ENCODE peak calls at places on chromosome 5, in five cellular contexts. One of them, this sample, is unnamed.

GRCh38 chr5:54993318-54993717 is 7.9 kb upstream of the ESM1 start:
- DNase-seq in lower leg skin: no peak
- DNase-seq in adrenal gland: no peak
- DNase-seq in HCT116: no peak
- DNase-seq in GM12892: no peak
- DNase-seq in this sample: no peak

GRCh38 chr5:61020415-61020814 is 75.4 kb downstream of the NDUFAF2 start:
- DNase-seq in adrenal gland: no peak
- DNase-seq in GM12892: no peak
- DNase-seq in HCT116: no peak
- DNase-seq in lower leg skin: no peak
- DNase-seq in this sample: no peak

GRCh38 chr5:37839441-37840035 is 303 bp downstream of the GDNF start:
- DNase-seq in HCT116: no peak
- DNase-seq in lower leg skin: peak; percentile 30
- DNase-seq in adrenal gland: peak; percentile 66
- DNase-seq in GM12892: peak; percentile 31
- DNase-seq in this sample: no peak

GRCh38 chr5:131242728-131243255 is 21.1 kb upstream of the CDC42SE2 start:
- DNase-seq in lower leg skin: no peak
- DNase-seq in GM12892: no peak
- DNase-seq in adrenal gland: no peak
- DNase-seq in HCT116: no peak
- DNase-seq in this sample: no peak

GRCh38 chr5:35031276-35031675 is 16.5 kb downstream of the AGXT2 start:
- DNase-seq in GM12892: no peak
- DNase-seq in adrenal gland: no peak
- DNase-seq in HCT116: no peak
- DNase-seq in lower leg skin: no peak
- DNase-seq in this sample: no peak

GRCh38 chr5:173574983-173575382 is 41.5 kb downstream of the BOD1 start:
- DNase-seq in HCT116: no peak
- DNase-seq in GM12892: no peak
- DNase-seq in lower leg skin: no peak
- DNase-seq in adrenal gland: no peak
- DNase-seq in this sample: no peak

GRCh38 chr5:111670826-111671492 is 86.0 kb downstream of the NREP start:
- DNase-seq in adrenal gland: no peak
- DNase-seq in lower leg skin: no peak
- DNase-seq in GM12892: no peak
- DNase-seq in HCT116: no peak
- DNase-seq in this sample: no peak

GRCh38 chr5:42360061-42360460 is 63.2 kb upstream of the GHR start:
- DNase-seq in adrenal gland: no peak
- DNase-seq in lower leg skin: peak; percentile 19
- DNase-seq in HCT116: no peak
- DNase-seq in GM12892: no peak
- DNase-seq in this sample: no peak

GRCh38 chr5:96885518-96886338 is 9.4 kb downstream of the ERAP2 start:
- DNase-seq in HCT116: no peak
- DNase-seq in adrenal gland: no peak
- DNase-seq in lower leg skin: no peak
- DNase-seq in GM12892: no peak
- DNase-seq in this sample: no peak

GRCh38 chr5:31809037-31809910 is 170.3 kb downstream of the PDZD2 start:
- DNase-seq in adrenal gland: peak; percentile 82
- DNase-seq in GM12892: peak; percentile 40
- DNase-seq in HCT116: peak; percentile 68
- DNase-seq in lower leg skin: peak; percentile 58
- DNase-seq in this sample: peak; percentile 52

GRCh38 chr5:150318613-150319483 is 16.1 kb upstream of the ARSI start:
- DNase-seq in adrenal gland: no peak
- DNase-seq in lower leg skin: no peak
- DNase-seq in HCT116: no peak
- DNase-seq in GM12892: no peak
- DNase-seq in this sample: no peak

GRCh38 chr5:84259221-84260045 is 125.2 kb downstream of the EDIL3 start:
- DNase-seq in HCT116: no peak
- DNase-seq in GM12892: no peak
- DNase-seq in lower leg skin: no peak
- DNase-seq in adrenal gland: no peak
- DNase-seq in this sample: no peak

GRCh38 chr5:103216137-103216536 is 42.4 kb upstream of the MACIR start:
- DNase-seq in lower leg skin: no peak
- DNase-seq in adrenal gland: no peak
- DNase-seq in HCT116: no peak
- DNase-seq in GM12892: no peak
- DNase-seq in this sample: no peak

GRCh38 chr5:144205141-144205551 is 34.5 kb downstream of the KCTD16 start:
- DNase-seq in lower leg skin: no peak
- DNase-seq in HCT116: no peak
- DNase-seq in adrenal gland: no peak
- DNase-seq in GM12892: no peak
- DNase-seq in this sample: peak; percentile 24

GRCh38 chr5:139975306-139975705 is 67.8 kb downstream of the NRG2 start:
- DNase-seq in GM12892: no peak
- DNase-seq in adrenal gland: no peak
- DNase-seq in HCT116: no peak
- DNase-seq in lower leg skin: no peak
- DNase-seq in this sample: no peak

GRCh38 chr5:124824637-124825158 is 78.3 kb upstream of the ZNF608 start:
- DNase-seq in adrenal gland: no peak
- DNase-seq in lower leg skin: no peak
- DNase-seq in GM12892: no peak
- DNase-seq in HCT116: no peak
- DNase-seq in this sample: no peak

GRCh38 chr5:61631438-61631941 is 299.4 kb downstream of the ZSWIM6 start:
- DNase-seq in GM12892: no peak
- DNase-seq in adrenal gland: peak; percentile 51
- DNase-seq in lower leg skin: no peak
- DNase-seq in HCT116: no peak
- DNase-seq in this sample: no peak

GRCh38 chr5:93395891-93396465 is 185.0 kb downstream of the NR2F1-AS1 start:
- DNase-seq in lower leg skin: no peak
- DNase-seq in HCT116: no peak
- DNase-seq in GM12892: no peak
- DNase-seq in adrenal gland: no peak
- DNase-seq in this sample: no peak

GRCh38 chr5:108818613-108819272 is 71.0 kb downstream of the FER start:
- DNase-seq in adrenal gland: no peak
- DNase-seq in lower leg skin: no peak
- DNase-seq in HCT116: no peak
- DNase-seq in GM12892: no peak
- DNase-seq in this sample: peak; percentile 34

GRCh38 chr5:137206030-137206715 is 293.0 kb downstream of the SPOCK1 start:
- DNase-seq in GM12892: no peak
- DNase-seq in adrenal gland: no peak
- DNase-seq in lower leg skin: no peak
- DNase-seq in HCT116: no peak
- DNase-seq in this sample: no peak

GRCh38 chr5:117302949-117303348 is 728.3 kb upstream of the SEMA6A start:
- DNase-seq in GM12892: no peak
- DNase-seq in adrenal gland: no peak
- DNase-seq in lower leg skin: no peak
- DNase-seq in HCT116: no peak
- DNase-seq in this sample: no peak

GRCh38 chr5:151251001-151251551 is 1.9 kb upstream of the GM2A start:
- DNase-seq in HCT116: no peak
- DNase-seq in GM12892: no peak
- DNase-seq in lower leg skin: no peak
- DNase-seq in adrenal gland: no peak
- DNase-seq in this sample: no peak

DNA sequence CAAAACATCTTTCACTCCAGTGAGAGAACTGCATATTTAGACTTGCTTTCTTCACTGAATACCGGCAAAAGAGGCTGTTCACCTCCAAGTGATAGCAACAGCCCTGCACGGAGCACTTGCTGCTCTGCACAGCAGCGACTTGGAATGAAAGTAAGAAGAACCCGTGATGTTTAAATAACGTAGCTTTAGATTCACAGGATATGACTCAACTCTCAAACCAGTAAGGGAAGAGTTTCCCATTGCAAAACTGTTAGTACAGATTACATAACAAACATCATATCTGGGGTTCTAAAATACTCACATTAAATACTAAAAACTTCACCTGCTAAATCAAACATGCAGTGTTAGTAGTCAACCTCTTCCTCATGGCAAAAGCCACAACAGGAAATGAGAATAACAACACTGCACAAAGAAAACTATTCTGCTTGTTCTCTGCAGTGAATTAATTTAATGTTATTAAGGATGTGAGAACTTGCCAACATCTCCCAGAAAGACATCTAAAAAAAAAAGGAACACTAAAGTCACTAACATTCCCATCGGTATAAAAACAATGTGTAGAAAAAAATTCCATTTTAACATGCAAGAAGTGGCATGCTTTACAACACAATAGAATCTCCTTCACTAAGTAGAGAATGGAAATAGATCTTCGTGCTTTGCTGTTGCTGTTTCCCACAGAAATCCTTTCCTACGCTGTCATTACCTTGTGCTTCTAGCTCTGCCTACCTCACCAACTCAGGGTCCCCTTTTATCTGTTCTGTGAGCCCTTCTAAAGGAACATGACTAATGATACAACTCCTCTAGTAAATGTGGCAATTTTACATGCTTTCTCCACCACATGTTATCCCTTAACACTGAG is 203.2 kb downstream of the MCTP1 start:
- DNase-seq in lower leg skin: peak; percentile 39
- DNase-seq in HCT116: no peak
- DNase-seq in GM12892: no peak
- DNase-seq in adrenal gland: peak; percentile 25
- DNase-seq in this sample: peak; percentile 21
- TF ChIP-seq POLR2A in lower leg skin: no peak
- TF ChIP-seq POLR2A in HCT116: no peak
- TF ChIP-seq POLR2A in GM12892: peak; percentile 94
- TF ChIP-seq POLR2A in adrenal gland: peak; percentile 52
- TF ChIP-seq POLR2A in this sample: peak; percentile 29

DNA sequence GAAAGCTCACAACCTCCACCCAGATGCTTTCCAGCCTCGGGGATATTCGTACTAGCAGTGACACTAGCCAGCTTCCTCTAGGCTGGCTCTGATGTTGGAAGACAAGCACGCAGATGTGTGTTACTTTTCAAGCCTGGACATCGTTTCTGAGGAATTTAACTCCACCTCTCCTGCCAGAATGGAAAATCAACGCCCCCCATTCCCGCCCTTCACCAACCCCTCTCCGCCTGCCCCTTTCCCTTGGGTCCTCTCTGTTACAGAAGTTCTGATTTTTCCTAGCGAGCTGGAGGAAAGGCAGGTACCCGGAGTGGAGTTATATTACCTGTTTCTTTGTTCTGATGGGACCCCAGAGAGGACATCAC is 543 bp upstream of the NNT start:
- DNase-seq in lower leg skin: no peak
- DNase-seq in adrenal gland: peak; percentile 49
- DNase-seq in GM12892: peak; percentile 8
- DNase-seq in HCT116: no peak
- DNase-seq in this sample: no peak
- TF ChIP-seq POLR2A in lower leg skin: no peak
- TF ChIP-seq POLR2A in adrenal gland: peak; percentile 49
- TF ChIP-seq POLR2A in GM12892: no peak
- TF ChIP-seq POLR2A in HCT116: no peak
- TF ChIP-seq POLR2A in this sample: no peak

DNA sequence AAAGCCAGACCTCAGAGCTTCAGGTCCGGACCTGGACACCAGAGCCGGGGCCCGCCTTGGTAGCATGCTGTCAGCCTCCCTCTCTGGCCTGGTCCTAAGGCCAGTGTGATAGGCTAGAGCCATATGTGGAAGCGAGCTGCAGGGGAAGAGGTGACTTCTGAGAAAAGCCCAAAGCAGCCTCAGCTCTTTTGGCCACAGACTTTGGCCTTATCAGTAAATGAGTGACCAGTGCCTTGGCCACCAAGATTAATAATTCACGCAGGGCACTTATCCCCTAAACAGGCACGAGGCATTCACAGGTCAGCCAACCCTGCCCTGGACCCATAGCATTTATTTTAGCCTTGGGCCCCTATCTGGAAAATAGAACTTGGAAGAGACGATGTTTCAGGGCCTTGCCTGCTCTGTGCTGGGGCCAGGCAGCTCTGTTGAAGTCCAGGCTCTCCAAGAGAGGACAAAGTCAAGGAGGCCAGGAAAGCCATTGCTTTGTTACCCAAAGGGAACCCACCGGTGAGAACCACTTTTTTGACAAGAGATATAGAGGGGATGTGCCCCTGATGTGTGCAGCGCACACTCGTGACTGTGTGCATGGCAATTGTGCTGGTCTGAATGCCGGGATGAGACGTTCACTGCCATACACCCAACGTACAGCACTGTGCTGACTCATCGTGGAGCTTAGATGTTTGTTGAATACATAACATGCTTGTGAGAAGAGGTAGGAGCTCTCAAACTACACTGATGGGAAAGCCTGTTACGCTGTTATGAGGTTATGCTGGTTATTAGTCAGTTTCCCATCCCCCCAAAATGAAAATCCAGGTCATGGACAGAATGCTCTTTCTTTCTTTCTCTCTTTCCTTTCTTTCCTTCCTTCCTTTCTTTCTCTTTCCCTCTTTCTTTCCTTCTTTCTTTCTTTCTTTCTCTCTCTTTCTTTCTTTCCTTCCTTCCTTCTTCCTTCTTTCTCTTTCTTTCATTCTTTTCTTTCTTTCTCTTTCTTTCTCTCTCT is 5.0 kb upstream of the SLC34A1 start:
- DNase-seq in GM12892: no peak
- DNase-seq in adrenal gland: no peak
- DNase-seq in lower leg skin: no peak
- DNase-seq in HCT116: no peak
- DNase-seq in this sample: peak; percentile 85
- TF ChIP-seq POLR2A in GM12892: no peak
- TF ChIP-seq POLR2A in adrenal gland: no peak
- TF ChIP-seq POLR2A in lower leg skin: no peak
- TF ChIP-seq POLR2A in HCT116: no peak
- TF ChIP-seq POLR2A in this sample: no peak

GRCh38 chr5:119070828-119071572 is at the start of gene DMXL1:
- DNase-seq in HCT116: peak; percentile 99
- DNase-seq in GM12892: peak; percentile 48
- DNase-seq in lower leg skin: peak; percentile 99
- DNase-seq in adrenal gland: peak; percentile 100
- DNase-seq in this sample: peak; percentile 76
- TF ChIP-seq POLR2A in HCT116: no peak
- TF ChIP-seq POLR2A in GM12892: peak; percentile 77
- TF ChIP-seq POLR2A in lower leg skin: no peak
- TF ChIP-seq POLR2A in adrenal gland: peak; percentile 88
- TF ChIP-seq POLR2A in this sample: peak; percentile 48

GRCh38 chr5:141477169-141477568 is 1.4 kb downstream of the PCDHGC3 start:
- DNase-seq in lower leg skin: no peak
- DNase-seq in GM12892: no peak
- DNase-seq in adrenal gland: no peak
- DNase-seq in HCT116: no peak
- DNase-seq in this sample: no peak

GRCh38 chr5:141478321-141478945 is 2.7 kb downstream of the PCDHGC3 start:
- DNase-seq in lower leg skin: peak; percentile 50
- DNase-seq in adrenal gland: no peak
- DNase-seq in HCT116: no peak
- DNase-seq in GM12892: no peak
- DNase-seq in this sample: no peak

GRCh38 chr5:141477815-141478214 is 2.0 kb downstream of the PCDHGC3 start:
- DNase-seq in GM12892: no peak
- DNase-seq in lower leg skin: no peak
- DNase-seq in HCT116: no peak
- DNase-seq in adrenal gland: no peak
- DNase-seq in this sample: no peak

GRCh38 chr5:141475625-141476131 is at the start of gene PCDHGC3:
- DNase-seq in HCT116: no peak
- DNase-seq in GM12892: peak; percentile 73
- DNase-seq in lower leg skin: peak; percentile 92
- DNase-seq in adrenal gland: peak; percentile 97
- DNase-seq in this sample: peak; percentile 93

GRCh38 chr5:141476132-141476909 is 555 bp downstream of the PCDHGC3 start:
- DNase-seq in HCT116: no peak
- DNase-seq in lower leg skin: peak; percentile 70
- DNase-seq in GM12892: no peak
- DNase-seq in adrenal gland: peak; percentile 71
- DNase-seq in this sample: peak; percentile 64
- TF ChIP-seq POLR2A in HCT116: no peak
- TF ChIP-seq POLR2A in lower leg skin: no peak
- TF ChIP-seq POLR2A in GM12892: no peak
- TF ChIP-seq POLR2A in adrenal gland: peak; percentile 4
- TF ChIP-seq POLR2A in this sample: no peak